ENCODE peak calls at places on chromosome 17, in four cellular contexts. A, M, F and B are unnamed samples. For H3K4me1, the result is how much of the 10 kb centered on the place peaks cover.

GRCh38 chr17:45994987-45995386 is 4.1 kb upstream of the STH start:
- DNase-seq in M (no peak), A (no peak), F (no peak), B (peak)

GRCh38 chr17:80860101-80860671 is 131.5 kb upstream of the CHMP6 start:
- DNase-seq in M (no peak), A (no peak), F (no peak), B (no peak)

GRCh38 chr17:7959503-7960253 is 27.7 kb downstream of the CNTROB start:
- DNase-seq in M (no peak), A (no peak), F (no peak), B (no peak)

GRCh38 chr17:4807534-4808377 is 804 bp downstream of the PLD2 start:
- DNase-seq in M (no peak), F (no peak), A (no peak), B (no peak)

GRCh38 chr17:4498461-4499397 is at the start of gene SPNS2:
- DNase-seq in M (peak), A (peak), F (peak), B (peak)

GRCh38 chr17:73255671-73256181 is 6.0 kb downstream of the CPSF4L start:
- DNase-seq in M (peak), F (peak), A (peak), B (no peak)

GRCh38 chr17:7323731-7324437 is 5.3 kb downstream of the NEURL4 start:
- DNase-seq in A (peak), M (peak), F (peak), B (peak)

GRCh38 chr17:64707077-64707591 is 45.0 kb upstream of the SMURF2 start:
- DNase-seq in A (peak), M (no peak), F (peak), B (peak)

GRCh38 chr17:36182176-36183000 is 6.0 kb upstream of the TBC1D3B start:
- DNase-seq in F (peak), A (no peak), M (no peak), B (no peak)

GRCh38 chr17:35540589-35541404 is 3.3 kb upstream of the SLFN12L start:
- DNase-seq in F (no peak), A (no peak), M (no peak), B (peak)

GRCh38 chr17:68048996-68049395 is 13.5 kb downstream of the KPNA2 start:
- DNase-seq in M (peak), F (peak), A (peak), B (no peak)

GRCh38 chr17:64240741-64241347 is 22.2 kb downstream of the TEX2 start:
- DNase-seq in A (no peak), M (no peak), F (no peak), B (peak)

GRCh38 chr17:82838386-82839063 is 1.3 kb downstream of the ZNF750 start:
- DNase-seq in A (no peak), M (no peak), F (no peak), B (no peak)

GRCh38 chr17:3557768-3558583 is at the start of gene TRPV3:
- DNase-seq in F (peak), M (peak), A (no peak), B (no peak)

GRCh38 chr17:74823176-74823495 is 36.5 kb downstream of the GRIN2C start:
- DNase-seq in A (no peak), F (no peak), M (no peak), B (no peak)
- H3K27ac ChIP-seq in A (no peak), F (no peak), M (no peak), B (peak)

DNA sequence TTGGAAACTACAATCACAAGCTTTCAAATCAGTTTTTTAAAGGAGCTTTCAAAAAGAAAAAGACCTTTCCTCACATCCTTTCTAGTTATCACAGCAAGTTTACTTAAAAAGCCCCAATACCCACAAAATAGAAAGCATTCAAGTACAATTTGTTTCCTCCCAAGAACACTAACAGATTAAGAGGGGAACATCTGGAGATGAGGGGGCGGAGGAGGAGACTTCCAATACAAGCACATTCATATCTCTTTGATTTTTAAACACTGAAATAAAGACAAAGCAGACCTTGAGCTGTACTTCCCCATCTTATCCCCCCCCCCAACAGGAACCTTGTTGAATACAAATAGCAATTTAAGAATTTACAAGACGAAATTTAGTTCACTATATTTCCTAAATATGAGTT is 2.0 kb downstream of the YWHAE start:
- DNase-seq in F (no peak), A (no peak), M (no peak), B (no peak)
- H3K4me1 ChIP-seq in F (under half), A (under half), M (under half), B (half or more)

DNA sequence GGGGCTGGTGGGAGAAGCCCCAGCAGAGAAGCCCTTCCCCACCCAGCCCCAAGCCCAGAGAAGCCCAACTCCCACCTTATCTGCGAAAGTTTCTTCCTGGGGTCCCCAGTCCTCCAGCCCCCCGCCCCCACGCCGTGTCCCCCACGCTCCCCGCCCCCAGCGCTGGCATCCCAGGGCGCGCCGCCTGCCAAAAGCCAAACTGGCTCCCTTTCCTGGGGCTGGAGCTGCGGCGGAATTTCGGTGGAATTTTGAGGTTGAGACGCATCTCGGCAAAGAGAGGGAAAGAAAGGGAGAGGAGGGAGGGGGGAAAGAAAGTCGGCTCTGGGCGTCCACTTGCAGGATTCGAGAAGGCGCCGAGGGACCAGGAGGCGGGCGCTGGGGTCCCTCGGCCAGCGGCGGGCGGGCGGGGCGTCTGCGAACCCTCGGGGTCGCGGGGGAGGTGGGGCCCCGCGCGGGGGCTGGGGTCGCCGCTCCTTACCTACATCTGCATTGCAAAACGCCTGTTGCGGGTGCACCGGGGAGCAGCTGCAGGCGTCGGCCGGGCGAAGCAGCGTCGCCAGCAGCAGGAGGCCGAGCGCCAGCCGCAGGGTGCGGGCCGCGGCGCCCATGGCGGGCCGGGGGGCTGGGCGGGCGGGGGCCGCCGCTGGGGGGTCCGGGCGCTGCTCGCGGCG is 571 bp downstream of the TIMP2 start:
- DNase-seq in F (peak), A (no peak), M (no peak), B (peak)
- H3K27ac ChIP-seq in F (no peak), A (peak), M (no peak), B (peak)

DNA sequence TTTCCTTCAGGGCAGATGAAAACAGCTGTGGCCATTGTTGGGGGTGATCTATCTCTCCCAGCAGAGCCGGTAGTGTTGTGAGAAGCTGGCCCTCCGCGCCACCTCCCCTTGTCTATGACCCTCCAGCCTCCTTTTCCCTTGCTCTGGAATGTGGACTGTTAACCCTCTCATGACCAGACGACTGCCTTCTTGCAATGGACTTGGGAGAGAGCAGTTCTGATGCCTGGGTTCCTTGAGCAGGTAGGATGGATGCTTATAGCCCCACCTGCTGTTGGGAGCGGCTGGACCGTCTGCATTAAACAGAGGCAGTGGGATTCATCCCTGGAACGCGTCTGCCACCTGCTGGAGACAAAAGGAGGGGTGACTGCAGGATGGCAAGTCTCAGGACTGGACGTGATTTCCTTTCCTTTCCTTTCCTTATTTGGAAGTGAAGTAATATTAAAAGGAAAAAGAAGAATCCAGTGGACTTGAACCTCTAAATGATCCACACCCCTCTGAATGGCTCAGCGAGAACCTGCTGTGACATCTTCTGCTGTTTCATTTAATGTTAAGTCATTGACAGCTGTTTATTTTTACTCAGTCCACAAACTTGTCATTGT is 1.8 kb upstream of the SOST start:
- DNase-seq in M (peak), A (peak), F (peak), B (peak)
- H3K4me1 ChIP-seq in M (under half), A (under half), F (under half), B (under half)

GRCh38 chr17:39667262-39668140 is 752 bp upstream of the PNMT start:
- DNase-seq in F (no peak), M (peak), A (no peak), B (peak)
- H3K27ac ChIP-seq in F (no peak), M (peak), A (peak), B (peak)

GRCh38 chr17:75094871-75095399 is 7.2 kb downstream of the SLC16A5 start:
- DNase-seq in M (no peak), A (no peak), F (no peak), B (no peak)
- H3K4me1 ChIP-seq in M (half or more), A (half or more), F (under half), B (under half)

GRCh38 chr17:50421308-50422031 is 4.5 kb upstream of the ACSF2 start:
- DNase-seq in M (no peak), A (no peak), F (no peak), B (no peak)
- H3K27ac ChIP-seq in M (peak), A (no peak), F (no peak), B (no peak)

DNA sequence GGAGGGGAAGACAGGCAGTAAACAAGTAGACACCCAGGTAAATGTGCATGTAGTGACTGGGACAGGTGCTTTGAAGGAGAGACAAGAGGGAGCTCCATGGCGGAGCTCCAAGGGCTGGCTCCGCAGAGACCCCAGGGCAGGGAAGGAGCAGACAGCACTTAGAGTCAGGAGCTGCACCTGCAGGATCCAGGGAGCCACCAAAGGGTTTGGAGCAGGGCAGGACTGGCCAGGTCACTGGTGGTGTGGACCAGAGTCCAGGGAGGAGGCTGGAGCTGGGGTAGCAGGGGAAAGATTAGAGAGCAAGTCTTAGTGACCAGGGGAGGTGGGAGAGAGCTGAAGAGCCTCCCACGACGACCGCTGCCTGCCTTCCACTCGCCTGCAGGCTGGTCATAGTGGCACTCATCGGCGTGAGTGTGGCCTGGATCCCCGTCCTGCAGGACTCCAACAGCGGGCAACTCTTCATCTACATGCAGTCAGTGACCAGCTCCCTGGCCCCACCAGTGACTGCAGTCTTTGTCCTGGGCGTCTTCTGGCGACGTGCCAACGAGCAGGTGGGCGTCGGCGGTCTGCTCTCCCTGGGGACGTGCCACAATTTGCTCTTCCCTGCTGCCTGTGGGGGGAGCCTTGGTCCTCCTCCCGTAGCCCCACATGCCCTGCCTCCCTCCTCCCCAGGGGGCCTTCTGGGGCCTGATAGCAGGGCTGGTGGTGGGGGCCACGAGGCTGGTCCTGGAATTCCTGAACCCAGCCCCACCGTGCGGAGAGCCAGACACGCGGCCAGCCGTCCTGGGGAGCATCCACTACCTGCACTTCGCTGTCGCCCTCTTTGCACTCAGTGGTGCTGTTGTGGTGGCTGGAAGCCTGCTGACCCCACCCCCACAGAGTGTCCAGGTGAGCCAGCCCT is 14.7 kb upstream of the FAM83G start:
- DNase-seq in F (no peak), A (no peak), M (peak), B (no peak)
- H3K4me1 ChIP-seq in F (under half), A (under half), M (under half), B (under half)

DNA sequence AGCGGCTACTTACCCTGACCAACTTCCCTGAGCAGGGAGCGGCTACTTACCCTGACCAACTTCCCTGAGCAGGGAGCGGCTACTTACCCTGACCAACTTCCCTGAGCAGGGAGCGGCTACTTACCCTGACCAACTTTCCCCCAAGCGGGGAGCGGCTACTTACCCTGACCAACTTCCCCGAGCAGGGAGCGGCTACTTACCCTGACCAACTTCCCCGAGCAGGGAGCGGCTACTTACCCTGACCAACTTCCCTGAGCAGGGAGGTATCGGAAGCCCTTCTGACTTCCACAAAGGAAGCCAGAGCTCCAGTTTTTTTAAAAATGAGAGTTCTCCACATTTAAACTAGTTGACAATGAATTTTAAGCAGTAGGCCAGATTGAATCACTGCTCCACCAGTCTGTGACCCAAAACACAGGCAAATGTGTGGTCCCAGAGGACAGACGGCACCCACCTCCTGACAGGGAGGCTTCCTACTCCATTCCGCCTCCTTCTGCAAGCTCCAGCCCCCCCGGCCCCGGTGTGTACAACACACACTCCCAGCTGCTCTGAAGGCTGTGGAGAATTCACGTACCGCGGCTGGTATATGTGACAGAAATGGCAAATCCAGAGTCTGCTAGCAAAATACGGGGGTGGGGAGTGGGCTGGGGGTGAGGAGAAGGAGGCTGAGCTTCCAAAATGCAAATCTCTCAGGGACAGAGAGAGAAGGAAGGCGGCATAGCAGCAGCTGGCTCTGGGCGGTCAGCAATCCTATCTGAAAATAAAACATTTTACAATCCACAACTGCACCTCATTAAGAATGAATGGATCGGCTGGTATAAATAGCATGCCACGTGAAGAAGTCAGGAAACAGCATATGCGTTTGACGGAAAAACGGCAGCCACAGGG is 53.0 kb upstream of the DOC2B start:
- DNase-seq in A (no peak), M (no peak), F (no peak), B (no peak)
- H3K27ac ChIP-seq in A (no peak), M (no peak), F (no peak), B (peak)

GRCh38 chr17:61206922-61207321 is 192.7 kb upstream of the TBX2 start:
- DNase-seq in M (no peak), A (no peak), F (no peak), B (no peak)
- H3K4me1 ChIP-seq in M (under half), A (half or more), F (under half), B (under half)